ENCODE peak calls at places on chromosome 21, in nine cellular contexts. O, W, T, R, S, Z, M, G and A are unnamed samples. For H3K4me1, the result is how much of the 10 kb centered on the place peaks cover.

GRCh38 chr21:25485914-25486313 is 121.4 kb downstream of the MRPL39 start:
- DNase-seq in O (no peak), W (no peak), T (no peak), R (no peak), S (no peak), Z (no peak), M (no peak), G (no peak), A (no peak)

GRCh38 chr21:21247441-21247840 is 249.2 kb downstream of the NCAM2 start:
- DNase-seq in O (no peak), W (no peak), T (no peak), R (no peak), S (no peak), Z (no peak), M (no peak), G (no peak), A (no peak)

GRCh38 chr21:26961704-26962103 is 5.2 kb downstream of the ADAMTS5 start:
- DNase-seq in O (no peak), W (no peak), T (no peak), R (no peak), S (no peak), Z (no peak), M (no peak), G (peak), A (no peak)

GRCh38 chr21:33007747-33008146 is 18.0 kb upstream of the OLIG2 start:
- DNase-seq in O (no peak), W (no peak), T (no peak), R (no peak), S (no peak), Z (no peak), M (no peak), G (no peak), A (no peak)

GRCh38 chr21:20662523-20662922 is 335.7 kb upstream of the NCAM2 start:
- DNase-seq in O (no peak), W (no peak), T (no peak), R (no peak), S (no peak), Z (no peak), M (no peak), G (peak), A (no peak)

GRCh38 chr21:38989745-38990423 is 184.2 kb downstream of the ETS2 start:
- DNase-seq in O (no peak), W (no peak), T (peak), R (no peak), S (no peak), Z (no peak), M (no peak), G (no peak), A (peak)

GRCh38 chr21:34189506-34189905 is 116.1 kb downstream of the MRPS6 start:
- DNase-seq in O (peak), W (no peak), T (no peak), R (no peak), S (no peak), Z (no peak), M (no peak), G (no peak), A (no peak)

GRCh38 chr21:43331962-43332458 is 94.9 kb downstream of the SIK1 start:
- DNase-seq in O (no peak), W (no peak), T (peak), R (no peak), S (peak), Z (no peak), M (no peak), G (no peak), A (no peak)

GRCh38 chr21:33325222-33326067 is 675 bp downstream of the IFNAR1 start:
- DNase-seq in O (peak), W (peak), T (peak), R (peak), S (peak), Z (peak), M (peak), G (no peak), A (peak)

GRCh38 chr21:13368200-13368599 is 241.4 kb upstream of the POTED start:
- DNase-seq in O (no peak), W (no peak), T (no peak), R (no peak), S (no peak), Z (no peak), M (no peak), G (no peak), A (no peak)

GRCh38 chr21:43884012-43884860 is 19.2 kb downstream of the AGPAT3 start:
- DNase-seq in O (no peak), W (no peak), T (peak), R (no peak), S (no peak), Z (no peak), M (no peak), G (no peak), A (no peak)

GRCh38 chr21:44054710-44055109 is 42.6 kb downstream of the TRAPPC10 start:
- DNase-seq in O (no peak), W (no peak), T (no peak), R (no peak), S (no peak), Z (no peak), M (peak), G (no peak), A (no peak)

GRCh38 chr21:34075760-34076159 is 2.4 kb downstream of the MRPS6 start:
- DNase-seq in O (no peak), W (no peak), T (no peak), R (no peak), S (no peak), Z (no peak), M (no peak), G (no peak), A (no peak)

DNA sequence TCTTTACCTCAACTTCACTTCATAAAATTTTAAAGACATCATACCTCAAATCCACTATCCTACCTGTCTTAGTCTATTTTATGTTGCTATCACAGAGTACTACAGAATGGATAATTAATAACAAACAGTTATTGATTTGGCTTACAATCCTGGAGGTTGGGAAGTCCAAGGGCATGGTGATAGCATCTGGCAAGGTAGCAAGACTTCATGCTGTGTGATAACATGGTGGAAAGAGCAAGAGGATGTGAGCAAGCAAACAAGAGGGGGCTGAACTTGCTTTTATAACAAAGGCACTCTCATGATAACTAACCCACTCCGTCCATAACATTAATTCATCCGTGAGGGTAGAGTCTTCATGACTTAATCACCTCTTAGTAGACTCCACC is 33.8 kb downstream of the C21orf91 start:
- DNase-seq in O (no peak), W (no peak), T (no peak), R (no peak), S (no peak), Z (no peak), M (no peak), G (no peak), A (no peak)
- H3K4me1 ChIP-seq in O (under half), W (under half), T (under half), R (half or more), S (under half), Z (half or more), M (under half), G (under half), A (under half)

GRCh38 chr21:15060776-15061175 is 4.0 kb downstream of the NRIP1 start:
- DNase-seq in O (no peak), W (no peak), T (no peak), R (no peak), S (no peak), Z (no peak), M (no peak), G (no peak), A (no peak)
- H3K4me1 ChIP-seq in O (under half), W (half or more), T (half or more), R (half or more), S (under half), Z (half or more), M (under half), G (under half), A (under half)

DNA sequence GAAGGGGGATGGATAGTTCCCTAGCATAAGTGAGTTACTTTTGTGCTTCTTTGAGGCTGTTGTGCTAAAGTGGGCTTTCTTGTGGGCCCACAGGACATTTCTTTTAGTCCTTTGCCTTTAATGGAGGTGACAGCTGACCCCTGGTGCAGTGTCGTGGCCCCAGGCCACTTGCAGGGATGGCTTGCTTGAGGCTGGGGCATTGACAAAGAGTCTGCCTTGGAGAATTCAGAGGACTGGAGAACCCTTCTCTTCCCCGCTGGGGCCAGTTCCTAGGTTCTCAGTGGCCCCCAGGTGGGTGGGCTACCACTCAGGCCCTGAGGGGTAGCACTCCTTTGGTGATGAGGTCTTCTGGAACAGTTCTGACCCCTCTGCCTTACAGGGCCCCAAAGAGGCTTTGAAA is 12.8 kb downstream of the ABCG1 start:
- DNase-seq in O (no peak), W (no peak), T (peak), R (no peak), S (no peak), Z (no peak), M (no peak), G (no peak), A (no peak)
- H3K4me1 ChIP-seq in O (half or more), W (under half), T (half or more), R (half or more), S (under half), Z (half or more), M (under half), G (under half), A (half or more)

DNA sequence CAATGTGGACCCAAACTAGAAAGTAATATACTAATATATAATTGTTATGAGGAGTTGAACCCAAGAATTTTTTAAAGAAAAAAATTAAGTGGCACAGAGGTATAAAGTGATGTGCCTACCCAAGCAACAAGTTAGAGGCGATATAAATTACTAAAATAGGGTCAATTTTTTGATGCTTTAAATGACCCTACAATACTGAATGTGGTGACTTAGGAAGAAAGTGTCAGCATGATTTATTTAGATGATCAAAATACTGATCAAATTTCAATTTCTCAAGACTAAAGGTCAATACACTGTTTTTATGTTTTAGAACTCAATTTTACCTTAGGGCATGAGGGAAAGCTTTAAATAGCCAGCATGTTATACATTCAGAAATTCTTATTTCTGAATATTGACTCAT is 20.2 kb downstream of the SCAF4 start:
- DNase-seq in O (no peak), W (no peak), T (no peak), R (no peak), S (no peak), Z (no peak), M (no peak), G (no peak), A (no peak)
- H3K4me1 ChIP-seq in O (under half), W (under half), T (half or more), R (half or more), S (under half), Z (under half), M (under half), G (under half), A (under half)